ENCODE peak calls at places on chromosomes 1 and 21, in five cellular contexts. S is M059J; Q is AG08396; L is T-helper 2 cell; Z is activated CD8-positive, alpha-beta T cell treated with anti-CD3 and anti-CD28 coated beads for 36 hours. V is an unnamed sample.

GRCh38 chr1:29736582-29737188 is 500.4 kb downstream of the PTPRU start:
- DNase-seq in S (peak), Q (peak), L (no peak), Z (peak), V (peak)

GRCh38 chr1:61332196-61332753 is 249.9 kb downstream of the NFIA start:
- DNase-seq in S (no peak), Q (no peak), L (no peak), Z (peak), V (no peak)

GRCh38 chr1:29833596-29833995 is 597.3 kb downstream of the PTPRU start:
- DNase-seq in S (no peak), Q (no peak), L (no peak), Z (no peak), V (no peak)

GRCh38 chr1:78279051-78279450 is 211.7 kb upstream of the PTGFR start:
- DNase-seq in S (peak), Q (peak), L (no peak), Z (no peak), V (peak)

GRCh38 chr1:199780948-199781347 is 246.6 kb upstream of the NR5A2 start:
- DNase-seq in S (peak), Q (peak), L (no peak), Z (no peak), V (peak)

GRCh38 chr21:40179167-40179566 is 311.9 kb downstream of the PCP4 start:
- DNase-seq in S (no peak), Q (no peak), L (no peak), Z (no peak), V (no peak)

GRCh38 chr1:202310746-202311145 is 31.0 kb downstream of the UBE2T start:
- DNase-seq in S (no peak), Q (no peak), L (no peak), Z (no peak), V (no peak)

GRCh38 chr21:17461014-17461413 is 51.8 kb upstream of the CXADR start:
- DNase-seq in S (peak), Q (peak), L (no peak), Z (no peak), V (peak)

GRCh38 chr1:226569879-226570547 is 21.4 kb downstream of the STUM start:
- DNase-seq in S (peak), Q (no peak), L (no peak), Z (peak), V (no peak)

GRCh38 chr1:98677288-98677687 is 15.8 kb downstream of the SNX7 start:
- DNase-seq in S (peak), Q (peak), L (no peak), Z (no peak), V (peak)

GRCh38 chr1:87197156-87197555 is 131.5 kb upstream of the LMO4 start:
- DNase-seq in S (peak), Q (no peak), L (no peak), Z (no peak), V (no peak)

GRCh38 chr1:101474039-101474665 is 237.3 kb downstream of the S1PR1 start:
- DNase-seq in S (peak), Q (no peak), L (no peak), Z (no peak), V (peak)

GRCh38 chr1:57336793-57337192 is 87.1 kb downstream of the DAB1 start:
- DNase-seq in S (no peak), Q (no peak), L (no peak), Z (no peak), V (no peak)

GRCh38 chr1:202029171-202029665 is 18.8 kb downstream of the ELF3 start:
- DNase-seq in S (peak), Q (peak), L (no peak), Z (no peak), V (peak)

GRCh38 chr1:95396557-95396956 is 162.5 kb downstream of the RWDD3 start:
- DNase-seq in S (no peak), Q (no peak), L (no peak), Z (no peak), V (no peak)

GRCh38 chr1:174788981-174789380 is 210.8 kb upstream of the CACYBP start:
- DNase-seq in S (peak), Q (peak), L (no peak), Z (no peak), V (peak)

GRCh38 chr1:86263101-86263500 is 106.5 kb upstream of the COL24A1 start:
- DNase-seq in S (no peak), Q (no peak), L (no peak), Z (no peak), V (no peak)

GRCh38 chr21:42761776-42762335 is 108.4 kb downstream of the PDE9A start:
- DNase-seq in S (no peak), Q (no peak), L (no peak), Z (no peak), V (no peak)

GRCh38 chr1:245283001-245283400 is 128.2 kb downstream of the KIF26B start:
- DNase-seq in S (no peak), Q (no peak), L (no peak), Z (no peak), V (no peak)

GRCh38 chr1:32500387-32501209 is 35.7 kb downstream of the ZBTB8B start:
- DNase-seq in S (peak), Q (peak), L (no peak), Z (peak), V (peak)

GRCh38 chr1:234919061-234919755 is 209.4 kb downstream of the TOMM20 start:
- DNase-seq in S (no peak), Q (no peak), L (no peak), Z (no peak), V (no peak)

GRCh38 chr1:165632152-165632469 is 1.1 kb downstream of the MGST3 start:
- DNase-seq in S (no peak), Q (no peak), L (no peak), Z (no peak), V (no peak)

GRCh38 chr21:29896884-29897283 is 42.9 kb downstream of the GRIK1 start:
- DNase-seq in S (no peak), Q (no peak), L (no peak), Z (no peak), V (no peak)

GRCh38 chr1:155188268-155188667 is 14.6 kb downstream of the TRIM46 start:
- DNase-seq in S (no peak), Q (no peak), L (no peak), Z (no peak), V (no peak)

GRCh38 chr1:74280642-74281396 is 45.6 kb downstream of the TNNI3K start:
- DNase-seq in S (no peak), Q (no peak), L (no peak), Z (no peak), V (peak)

GRCh38 chr1:239960387-239960786 is 131.3 kb upstream of the FMN2 start:
- DNase-seq in S (no peak), Q (no peak), L (no peak), Z (no peak), V (no peak)

GRCh38 chr1:32889731-32890278 is 3.5 kb downstream of the HPCA start:
- DNase-seq in S (no peak), Q (no peak), L (no peak), Z (no peak), V (no peak)

GRCh38 chr1:97164276-97164639 is 442.7 kb downstream of the PTBP2 start:
- DNase-seq in S (no peak), Q (no peak), L (no peak), Z (no peak), V (no peak)

GRCh38 chr1:176541663-176542062 is 78.7 kb downstream of the PAPPA2 start:
- DNase-seq in S (no peak), Q (no peak), L (no peak), Z (no peak), V (peak)

GRCh38 chr21:41169701-41170100 is 1.7 kb downstream of the BACE2 start:
- DNase-seq in S (peak), Q (no peak), L (no peak), Z (no peak), V (no peak)

GRCh38 chr1:65147424-65148177 is 402 bp upstream of the AK4 start:
- DNase-seq in S (peak), Q (peak), L (no peak), Z (peak), V (peak)

GRCh38 chr1:183180213-183180612 is 5.9 kb upstream of the LAMC2 start:
- DNase-seq in S (peak), Q (peak), L (no peak), Z (no peak), V (peak)

GRCh38 chr1:178367151-178367550 is 129.6 kb downstream of the CLEC20A start:
- DNase-seq in S (no peak), Q (no peak), L (no peak), Z (no peak), V (no peak)

GRCh38 chr21:45590246-45590725 is 48.0 kb upstream of the SLC19A1 start:
- DNase-seq in S (no peak), Q (peak), L (peak), Z (peak), V (peak)

GRCh38 chr1:240496356-240496755 is 115.6 kb downstream of the GREM2 start:
- DNase-seq in S (no peak), Q (no peak), L (no peak), Z (no peak), V (no peak)

GRCh38 chr1:234018816-234019215 is 114.3 kb downstream of the SLC35F3 start:
- DNase-seq in S (no peak), Q (no peak), L (no peak), Z (no peak), V (peak)

GRCh38 chr1:52955129-52955970 is 28.3 kb downstream of the SCP2 start:
- DNase-seq in S (peak), Q (peak), L (no peak), Z (no peak), V (no peak)

GRCh38 chr1:6743189-6744101 is 41.8 kb upstream of the CAMTA1 start:
- DNase-seq in S (peak), Q (peak), L (no peak), Z (peak), V (peak)

GRCh38 chr1:110087812-110088738 is 17.6 kb upstream of the ALX3 start:
- DNase-seq in S (peak), Q (peak), L (no peak), Z (peak), V (peak)